ENCODE peak calls at places on chromosomes 11 and 22, in seven cellular contexts. Q, S, M, F, L, O and Y are unnamed samples.

GRCh38 chr22:46287873-46288751 is 8.6 kb upstream of the GTSE1 start:
- DNase-seq in O (no peak), Q (no peak), S (no peak), F (no peak), L (peak; percentile 91), M (no peak), Y (no peak)

GRCh38 chr22:24091551-24092420 is 80.7 kb downstream of the CABIN1 start:
- DNase-seq in O (no peak), M (no peak), F (no peak), L (no peak), S (peak; percentile 51), Q (peak; percentile 54), Y (no peak)

GRCh38 chr22:46688949-46689348 is 49.1 kb downstream of the CERK start:
- DNase-seq in O (no peak), M (no peak), S (no peak), L (no peak), Q (no peak), F (no peak), Y (no peak)

GRCh38 chr11:120386318-120386717 is 50.1 kb downstream of the ARHGEF12 start:
- DNase-seq in L (no peak), O (no peak), F (no peak), M (no peak), Q (no peak), S (no peak), Y (no peak)

GRCh38 chr11:101127699-101128570 is 1.7 kb downstream of the PGR start:
- DNase-seq in M (peak; percentile 58), S (peak; percentile 59), Q (no peak), F (no peak), L (no peak), O (no peak), Y (no peak)

GRCh38 chr11:74069146-74070046 is 60.5 kb upstream of the UCP3 start:
- DNase-seq in M (no peak), L (no peak), Q (no peak), O (no peak), F (no peak), S (no peak), Y (peak; percentile 21)

GRCh38 chr11:14554959-14555358 is 34.8 kb upstream of the PSMA1 start:
- DNase-seq in L (no peak), M (no peak), Q (no peak), F (no peak), S (no peak), O (no peak), Y (peak; percentile 89)

GRCh38 chr11:10824888-10825287 is 16.2 kb upstream of the EIF4G2 start:
- DNase-seq in S (no peak), M (no peak), Q (no peak), O (no peak), F (no peak), L (no peak), Y (no peak)

GRCh38 chr11:1180947-1181391 is 23.2 kb downstream of the MUC5AC start:
- DNase-seq in O (no peak), Q (no peak), M (no peak), S (no peak), F (no peak), L (no peak), Y (no peak)

GRCh38 chr11:10762185-10762584 is 11.1 kb downstream of the CTR9 start:
- DNase-seq in Q (no peak), S (no peak), L (no peak), F (no peak), M (no peak), O (no peak), Y (no peak)

GRCh38 chr11:74683941-74684481 is 47.2 kb downstream of the CHRDL2 start:
- DNase-seq in M (no peak), S (peak; percentile 56), L (no peak), F (no peak), Q (no peak), O (no peak), Y (peak; percentile 56)

GRCh38 chr22:18057568-18058209 is 20.1 kb upstream of the PEX26 start:
- DNase-seq in S (peak; percentile 82), L (no peak), F (no peak), M (no peak), O (no peak), Q (peak; percentile 78), Y (peak; percentile 100)

GRCh38 chr11:133889893-133890292 is 44.6 kb upstream of the SPATA19 start:
- DNase-seq in O (no peak), L (peak; percentile 3), S (no peak), M (no peak), Q (no peak), F (no peak), Y (no peak)

GRCh38 chr11:20933086-20933485 is 263.7 kb downstream of the NELL1 start:
- DNase-seq in M (no peak), F (no peak), S (no peak), L (no peak), O (no peak), Q (no peak), Y (no peak)